ENCODE peak calls at places on chromosome 16, in seven cellular contexts. Y, U, I, R, O, H and J are unnamed samples.

GRCh38 chr16:86533942-86534341 is 21.1 kb downstream of the MTHFSD start:
- DNase-seq in Y (no peak), R (no peak), I (no peak), U (no peak), H (no peak), O (no peak), J (no peak)

GRCh38 chr16:56985288-56985961 is 3.9 kb upstream of the NLRC5 start:
- DNase-seq in O (peak; percentile 44), I (peak; percentile 54), U (peak; percentile 89), Y (peak; percentile 58), R (no peak), H (peak; percentile 85), J (no peak)

GRCh38 chr16:81166417-81167300 is 70.5 kb upstream of the GCSH start:
- DNase-seq in R (no peak), I (no peak), U (no peak), H (no peak), O (no peak), Y (no peak), J (no peak)

GRCh38 chr16:81841709-81842108 is 62.6 kb downstream of the PLCG2 start:
- DNase-seq in O (no peak), R (no peak), H (no peak), I (no peak), U (no peak), Y (no peak), J (no peak)

GRCh38 chr16:81137012-81137335 is 40.8 kb upstream of the GCSH start:
- DNase-seq in O (no peak), I (no peak), U (no peak), Y (no peak), R (peak; percentile 22), H (peak; percentile 20), J (no peak)

GRCh38 chr16:27547134-27547533 is 2.6 kb downstream of the GTF3C1 start:
- DNase-seq in R (no peak), U (no peak), O (no peak), H (peak; percentile 68), I (no peak), Y (no peak), J (no peak)

GRCh38 chr16:81491522-81492188 is 47.0 kb downstream of the CMIP start:
- DNase-seq in R (no peak), O (no peak), I (no peak), H (peak; percentile 34), U (no peak), Y (no peak), J (no peak)

GRCh38 chr16:11218324-11218962 is 37.6 kb downstream of the SOCS1 start:
- DNase-seq in H (peak; percentile 26), Y (no peak), I (no peak), U (no peak), R (no peak), O (no peak), J (no peak)

DNA sequence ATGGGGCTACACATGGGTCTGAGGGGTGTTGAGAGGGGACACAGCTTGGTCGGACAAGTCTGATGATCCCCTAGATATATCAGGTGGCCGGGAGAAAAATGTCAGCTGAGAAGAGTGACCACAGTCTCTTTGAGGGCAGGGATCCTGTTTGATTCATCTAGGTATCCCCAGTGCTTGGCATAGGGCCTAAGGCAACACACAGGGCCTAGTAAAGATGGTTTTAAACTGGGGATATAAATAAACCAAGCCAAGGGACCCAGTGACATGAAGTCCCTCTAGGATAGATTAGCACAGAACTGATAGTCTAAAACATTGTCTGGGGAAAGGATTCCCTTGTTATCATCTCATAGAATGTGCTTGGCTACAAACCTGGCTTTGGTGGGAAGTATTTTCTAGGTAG is 1.4 kb downstream of the ERCC4 start:
- DNase-seq in O (no peak), H (no peak), R (no peak), I (no peak), Y (no peak), U (no peak), J (no peak)
- TF ChIP-seq CTCF in O (no peak), H (no peak), R (no peak), I (no peak), Y (no peak), U (no peak), J (no peak)

DNA sequence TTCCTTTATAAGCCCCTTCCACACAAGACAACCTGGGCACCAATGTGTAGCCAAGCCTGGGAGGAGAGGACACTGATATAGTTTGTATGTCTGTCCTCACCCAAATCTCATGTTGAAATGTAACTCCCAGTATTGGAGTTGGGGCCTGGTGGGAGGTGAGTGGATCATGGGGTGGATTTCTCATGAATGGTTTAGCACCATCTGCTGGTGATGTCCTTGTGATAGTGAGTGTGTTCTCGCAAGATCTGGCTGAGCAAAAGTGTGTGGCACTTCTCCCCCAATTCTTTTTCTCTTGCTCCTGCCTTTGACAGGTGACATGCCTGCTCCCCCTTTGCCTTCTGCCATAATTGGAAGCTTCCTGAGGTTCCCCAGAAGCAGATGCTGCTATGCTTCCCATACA is 135.8 kb downstream of the USP31 start:
- DNase-seq in O (peak; percentile 13), U (no peak), Y (peak; percentile 52), I (no peak), R (no peak), H (no peak), J (no peak)
- TF ChIP-seq CTCF in O (no peak), U (peak; percentile 23), Y (peak; percentile 65), I (no peak), R (no peak), H (no peak), J (no peak)

DNA sequence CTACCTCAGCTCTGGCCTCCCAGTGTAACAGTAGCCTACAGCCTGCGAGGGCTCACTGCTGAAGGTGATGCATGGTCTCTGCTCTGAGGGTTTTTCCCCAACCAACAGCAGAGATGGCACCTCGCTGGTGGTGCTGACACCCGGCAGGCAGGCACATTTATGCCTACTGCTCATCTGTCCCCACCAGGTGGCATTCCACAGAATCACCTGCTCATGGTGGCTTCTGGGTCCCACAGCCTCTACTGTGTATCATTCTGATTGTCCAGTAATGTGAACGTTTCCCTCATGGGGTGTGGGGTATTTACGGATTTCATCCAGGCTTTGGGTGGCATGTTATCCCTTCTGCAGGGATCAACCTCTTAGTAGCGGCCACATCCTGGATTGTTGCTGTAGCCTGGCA is 331.5 kb downstream of the SNX29 start:
- DNase-seq in I (no peak), H (no peak), O (no peak), R (no peak), Y (no peak), U (no peak), J (no peak)
- TF ChIP-seq CTCF in I (no peak), H (no peak), O (no peak), R (no peak), Y (no peak), U (no peak), J (no peak)

GRCh38 chr16:84380405-84380804 is 12.1 kb downstream of the ATP2C2 start:
- DNase-seq in I (peak; percentile 1), Y (no peak), O (no peak), U (no peak), R (no peak), H (no peak), J (no peak)
- TF ChIP-seq CTCF in I (no peak), Y (no peak), O (no peak), U (no peak), R (no peak), H (no peak), J (no peak)

GRCh38 chr16:9275816-9276354 is 184.4 kb downstream of the HAPSTR1 start:
- DNase-seq in O (no peak), H (no peak), Y (no peak), R (no peak), U (no peak), I (no peak), J (no peak)

GRCh38 chr16:9275386-9275785 is 183.9 kb downstream of the HAPSTR1 start:
- DNase-seq in H (no peak), U (no peak), O (no peak), R (no peak), Y (no peak), I (no peak), J (no peak)

GRCh38 chr16:9268446-9268845 is 177.0 kb downstream of the HAPSTR1 start:
- DNase-seq in Y (no peak), R (no peak), I (no peak), U (no peak), O (no peak), H (no peak), J (no peak)

GRCh38 chr16:9270941-9271340 is 179.5 kb downstream of the HAPSTR1 start:
- DNase-seq in O (no peak), H (no peak), U (no peak), R (no peak), I (no peak), Y (no peak), J (no peak)

GRCh38 chr16:9270424-9270823 is 179.0 kb downstream of the HAPSTR1 start:
- DNase-seq in R (no peak), I (no peak), U (no peak), Y (no peak), H (no peak), O (no peak), J (no peak)
- TF ChIP-seq CTCF in R (no peak), I (no peak), U (no peak), Y (peak; percentile 55), H (no peak), O (no peak), J (no peak)